ENCODE peak calls at places on chromosome 20, in four cellular contexts. G is neural progenitor cell, W is GM23248, C is hepatocyte. F is an unnamed sample.
A peak's percentile ranks its signal among the peaks of the same experiment; 100 is the strongest.

GRCh38 chr20:36084897-36085617 is 69.5 kb upstream of the EPB41L1 start:
- DNase-seq in W (no peak), G (no peak), C (peak; percentile 55), F (no peak)

GRCh38 chr20:21583486-21584168 is 69.8 kb upstream of the NKX2-2 start:
- DNase-seq in W (no peak), C (no peak), G (no peak), F (no peak)

GRCh38 chr20:32971703-32972161 is 32.5 kb downstream of the SUN5 start:
- DNase-seq in C (no peak), G (peak; percentile 26), W (no peak), F (peak; percentile 36)

GRCh38 chr20:49990310-49990720 is 7.5 kb downstream of the SNAI1 start:
- DNase-seq in W (peak; percentile 71), C (no peak), G (peak; percentile 31), F (no peak)

GRCh38 chr20:14361509-14362179 is 24.2 kb upstream of the FLRT3 start:
- DNase-seq in G (no peak), C (no peak), W (no peak), F (no peak)

GRCh38 chr20:50328161-50328979 is 137.7 kb downstream of the CEBPB start:
- DNase-seq in W (no peak), C (no peak), G (no peak), F (no peak)

GRCh38 chr20:8287328-8287727 is 155.3 kb downstream of the PLCB1 start:
- DNase-seq in G (no peak), W (no peak), C (no peak), F (no peak)

GRCh38 chr20:8879669-8880068 is 189.2 kb upstream of the PLCB4 start:
- DNase-seq in W (no peak), G (peak; percentile 4), C (no peak), F (no peak)

GRCh38 chr20:34475979-34476736 is 40.1 kb upstream of the DYNLRB1 start:
- DNase-seq in W (peak; percentile 70), C (peak; percentile 22), G (peak; percentile 8), F (peak; percentile 48)

GRCh38 chr20:34216382-34216742 is 24.9 kb upstream of the ASIP start:
- DNase-seq in C (no peak), W (peak; percentile 16), G (no peak), F (no peak)

GRCh38 chr20:11387189-11387754 is 530.4 kb upstream of the BTBD3 start:
- DNase-seq in W (peak; percentile 85), C (no peak), G (no peak), F (no peak)

GRCh38 chr20:48682529-48683385 is 145.0 kb downstream of the PREX1 start:
- DNase-seq in G (peak; percentile 84), C (peak; percentile 90), W (peak; percentile 93), F (no peak)

GRCh38 chr20:49385471-49385870 is 97.0 kb downstream of the KCNB1 start:
- DNase-seq in W (peak; percentile 68), C (peak; percentile 33), G (peak; percentile 71), F (peak; percentile 59)

GRCh38 chr20:37992802-37993538 is 40.3 kb downstream of the TTI1 start:
- DNase-seq in C (peak; percentile 69), G (peak; percentile 47), W (peak; percentile 77), F (peak; percentile 42)

GRCh38 chr20:49633023-49633422 is 65.1 kb upstream of the PTGIS start:
- DNase-seq in G (no peak), W (no peak), C (no peak), F (peak; percentile 36)

GRCh38 chr20:33015114-33015491 is 7.6 kb downstream of the BPIFB2 start:
- DNase-seq in G (no peak), C (no peak), W (peak; percentile 7), F (no peak)

GRCh38 chr20:52793339-52793963 is 178.7 kb upstream of the TSHZ2 start:
- DNase-seq in C (no peak), W (no peak), G (no peak), F (no peak)

GRCh38 chr20:57787151-57787968 is 77.5 kb upstream of the PMEPA1 start:
- DNase-seq in W (no peak), G (no peak), C (no peak), F (no peak)

GRCh38 chr20:6698056-6698455 is 69.4 kb upstream of the BMP2 start:
- DNase-seq in W (no peak), C (peak; percentile 84), G (peak; percentile 16), F (no peak)

GRCh38 chr20:37194616-37195015 is 15.3 kb upstream of the MROH8 start:
- DNase-seq in C (no peak), G (no peak), W (no peak), F (no peak)

GRCh38 chr20:49045440-49046086 is 549 bp upstream of the CSE1L start:
- DNase-seq in W (peak; percentile 16), C (peak; percentile 12), G (no peak), F (peak; percentile 37)

GRCh38 chr20:34525342-34525708 is 9.1 kb downstream of the DYNLRB1 start:
- DNase-seq in G (no peak), W (no peak), C (no peak), F (no peak)

GRCh38 chr20:41094656-41095055 is 42.7 kb upstream of the PLCG1 start:
- DNase-seq in C (no peak), W (peak; percentile 53), G (no peak), F (no peak)

GRCh38 chr20:46348231-46348803 is 40.0 kb upstream of the CDH22 start:
- DNase-seq in W (peak; percentile 66), C (peak; percentile 63), G (peak; percentile 81), F (no peak)

GRCh38 chr20:10242166-10242565 is 23.5 kb downstream of the SNAP25 start:
- DNase-seq in W (no peak), G (no peak), C (no peak), F (no peak)

GRCh38 chr20:38001981-38002380 is 31.3 kb downstream of the TTI1 start:
- DNase-seq in W (peak; percentile 14), C (peak; percentile 27), G (no peak), F (no peak)

GRCh38 chr20:61903575-61904340 is 161.9 kb downstream of the TAF4 start:
- DNase-seq in W (no peak), G (no peak), C (no peak), F (no peak)

GRCh38 chr20:2299301-2299700 is 3.5 kb downstream of the TGM3 start:
- DNase-seq in C (peak; percentile 75), G (no peak), W (peak; percentile 44), F (no peak)

GRCh38 chr20:2338702-2339101 is 42.0 kb upstream of the TGM6 start:
- DNase-seq in C (no peak), G (no peak), W (no peak), F (no peak)

GRCh38 chr20:20371681-20372080 is 3.8 kb downstream of the INSM1 start:
- DNase-seq in C (no peak), W (no peak), G (peak; percentile 43), F (no peak)

GRCh38 chr20:10221022-10221421 is 2.4 kb downstream of the SNAP25 start:
- DNase-seq in W (no peak), G (no peak), C (no peak), F (no peak)

GRCh38 chr20:14374191-14374590 is 36.8 kb upstream of the FLRT3 start:
- DNase-seq in W (no peak), C (no peak), G (peak; percentile 86), F (no peak)

GRCh38 chr20:56733967-56734366 is 104.9 kb downstream of the TFAP2C start:
- DNase-seq in W (no peak), G (no peak), C (no peak), F (no peak)

GRCh38 chr20:56735087-56735642 is 106.1 kb downstream of the TFAP2C start:
- DNase-seq in C (no peak), W (no peak), G (no peak), F (no peak)

GRCh38 chr20:56731496-56731895 is 102.4 kb downstream of the TFAP2C start:
- DNase-seq in G (no peak), C (no peak), W (no peak), F (no peak)

GRCh38 chr20:56731041-56731440 is 101.9 kb downstream of the TFAP2C start:
- DNase-seq in G (no peak), C (no peak), W (no peak), F (no peak)

GRCh38 chr20:56730003-56730402 is 100.9 kb downstream of the TFAP2C start:
- DNase-seq in W (no peak), G (no peak), C (no peak), F (no peak)
- TF ChIP-seq EZH2phosphoT487 in W (no peak), G (no peak), C (no peak), F (no peak)

GRCh38 chr20:44810061-44810390 is 320 bp downstream of the RIMS4 start:
- DNase-seq in C (no peak), G (no peak), W (peak; percentile 36), F (no peak)
- H3K4me3 ChIP-seq in C (peak overlapping the region; percentile 13), G (peak overlapping the region; percentile 57), W (no peak overlapping the region), F (no peak overlapping the region)

DNA sequence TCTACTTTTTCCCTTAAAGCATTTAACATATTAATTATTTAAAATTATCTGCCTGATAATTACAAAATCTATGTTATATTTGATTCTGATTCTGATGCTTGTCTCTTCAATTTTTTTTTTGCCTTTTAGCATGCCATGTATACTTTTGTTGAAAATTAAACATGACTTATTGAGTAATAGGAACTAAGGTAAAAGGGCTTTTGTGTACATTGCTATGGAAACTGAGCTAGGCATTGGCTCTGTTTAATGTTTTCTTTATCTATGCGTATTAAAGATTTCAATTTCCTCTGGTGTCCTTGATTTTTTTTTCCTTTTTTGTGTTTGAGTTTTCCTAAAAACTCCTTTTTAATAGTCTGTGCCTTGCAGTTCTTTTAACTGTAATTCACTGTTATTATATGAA is 805.2 kb downstream of the DHX35 start:
- DNase-seq in C (no peak), G (no peak), W (no peak), F (no peak)
- H3K9me3 ChIP-seq in C (no peaks in the 10 kb centered on the region), G (no peaks in the 10 kb centered on the region), W (no peaks in the 10 kb centered on the region), F (no peaks in the 10 kb centered on the region)

GRCh38 chr20:24661255-24661654 is 191.8 kb downstream of the SYNDIG1 start:
- DNase-seq in C (no peak), G (no peak), W (no peak), F (no peak)
- TF ChIP-seq EZH2phosphoT487 in C (no peak), G (no peak), W (no peak), F (no peak)

DNA sequence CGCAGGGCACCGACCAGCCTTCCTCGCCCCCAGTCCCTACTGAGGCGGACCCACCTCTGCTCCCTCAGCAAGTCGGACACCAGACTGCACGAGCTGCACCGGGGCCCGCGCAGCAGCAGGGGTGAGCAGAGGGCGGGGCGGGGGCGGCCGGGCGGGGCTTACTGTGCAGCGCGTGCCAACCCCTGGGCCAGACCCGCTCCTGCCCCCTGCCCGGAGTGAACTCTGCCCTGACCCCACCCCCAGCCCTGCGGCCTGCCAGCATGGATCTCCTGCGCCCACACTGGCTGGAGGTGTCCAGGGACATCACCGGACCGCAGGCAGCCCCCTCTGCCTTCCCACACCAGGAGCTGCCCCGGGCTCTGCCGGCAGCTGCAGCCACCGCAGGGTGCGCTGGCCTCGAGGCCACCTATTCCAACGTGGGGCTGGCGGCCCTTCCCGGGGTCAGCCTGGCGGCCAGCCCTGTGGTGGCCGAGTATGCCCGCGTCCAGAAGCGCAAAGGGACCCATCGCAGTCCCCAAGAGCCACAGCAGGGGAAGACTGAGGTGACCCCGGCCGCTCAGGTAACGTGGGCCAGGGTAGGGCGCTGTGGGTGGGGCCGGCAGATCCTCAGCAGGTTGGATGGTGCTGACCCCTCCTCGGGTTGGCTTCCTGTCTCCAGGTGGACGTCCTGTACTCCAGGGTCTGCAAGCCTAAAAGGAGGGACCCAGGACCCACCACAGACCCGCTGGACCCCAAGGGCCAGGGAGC is 1.5 kb upstream of the SLC2A4RG start:
- DNase-seq in W (no peak), G (peak; percentile 54), C (peak; percentile 63), F (peak; percentile 37)
- H3K4me3 ChIP-seq in W (no peak overlapping the region), G (peak overlapping the region; percentile 55), C (no peak overlapping the region), F (peak overlapping the region; percentile 70)

DNA sequence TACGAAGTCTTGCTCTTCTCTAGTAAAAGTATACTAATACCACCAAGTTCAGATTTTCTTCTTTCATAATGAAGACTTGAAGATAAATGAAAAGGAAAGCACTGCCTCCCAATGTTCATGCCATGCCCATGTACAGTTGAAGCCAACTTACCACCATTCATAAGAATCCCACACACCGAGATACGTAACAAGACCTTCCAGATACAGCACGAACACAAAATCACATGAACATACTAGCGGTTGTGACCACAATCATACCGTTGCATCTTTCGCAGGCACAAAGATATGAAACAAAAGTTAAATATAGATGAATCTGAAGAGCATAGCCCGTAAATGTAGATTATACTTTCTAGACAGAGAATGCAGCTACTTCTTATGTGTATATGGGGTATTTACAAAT is 412.5 kb downstream of the CBLN4 start:
- DNase-seq in W (no peak), G (no peak), C (no peak), F (no peak)
- H3K9me3 ChIP-seq in W (no peaks in the 10 kb centered on the region), G (no peaks in the 10 kb centered on the region), C (no peaks in the 10 kb centered on the region), F (no peaks in the 10 kb centered on the region)